ENCODE peak calls at places on chromosomes 6 and 20, in six cellular contexts. S, M, P, H, L and U are unnamed samples.

GRCh38 chr6:299050-299980 is 7.0 kb downstream of the DUSP22 start:
- DNase-seq in S (no peak), M (no peak), P (no peak), H (no peak), L (no peak), U (no peak)

GRCh38 chr6:43328528-43328927 is 19.9 kb upstream of the CRIP3 start:
- DNase-seq in S (no peak), M (peak), P (no peak), H (no peak), L (no peak), U (no peak)

GRCh38 chr6:7542878-7543394 is 1.5 kb downstream of the DSP start:
- DNase-seq in S (no peak), M (peak), P (no peak), H (peak), L (no peak), U (peak)

GRCh38 chr20:46316984-46317684 is 8.8 kb upstream of the CDH22 start:
- DNase-seq in S (no peak), M (no peak), P (no peak), H (no peak), L (no peak), U (no peak)

GRCh38 chr6:152879681-152880080 is 103.2 kb downstream of the FBXO5 start:
- DNase-seq in S (no peak), M (no peak), P (no peak), H (no peak), L (no peak), U (no peak)

GRCh38 chr20:2118783-2119182 is 17.2 kb downstream of the STK35 start:
- DNase-seq in S (no peak), M (no peak), P (no peak), H (no peak), L (no peak), U (no peak)

GRCh38 chr20:20658871-20659415 is 53.5 kb downstream of the RALGAPA2 start:
- DNase-seq in S (no peak), M (no peak), P (no peak), H (no peak), L (no peak), U (no peak)

GRCh38 chr6:87396595-87397392 is 11.0 kb upstream of the CFAP206 start:
- DNase-seq in S (peak), M (no peak), P (no peak), H (no peak), L (no peak), U (no peak)

GRCh38 chr20:32358883-32359632 is 927 bp downstream of the ASXL1 start:
- DNase-seq in S (peak), M (peak), P (peak), H (no peak), L (peak), U (peak)

GRCh38 chr6:157579467-157580031 is 198.6 kb downstream of the ZDHHC14 start:
- DNase-seq in S (no peak), M (no peak), P (no peak), H (no peak), L (no peak), U (no peak)

GRCh38 chr20:38338849-38339520 is 7.3 kb upstream of the LBP start:
- DNase-seq in S (peak), M (no peak), P (no peak), H (no peak), L (no peak), U (no peak)

GRCh38 chr20:9392892-9393857 is 121.2 kb upstream of the LAMP5 start:
- DNase-seq in S (peak), M (peak), P (no peak), H (no peak), L (no peak), U (peak)

GRCh38 chr20:39070484-39071231 is 108.5 kb downstream of the DHX35 start:
- DNase-seq in S (no peak), M (no peak), P (no peak), H (peak), L (no peak), U (no peak)

GRCh38 chr6:164424489-164424888 is 884.9 kb downstream of the C6orf118 start:
- DNase-seq in S (no peak), M (no peak), P (no peak), H (no peak), L (no peak), U (no peak)

GRCh38 chr6:85113934-85114582 is 335.8 kb upstream of the NT5E start:
- DNase-seq in S (no peak), M (no peak), P (no peak), H (no peak), L (no peak), U (no peak)

GRCh38 chr6:52284131-52284459 is 447 bp downstream of the MCM3 start:
- DNase-seq in S (peak), M (peak), P (no peak), H (no peak), L (no peak), U (peak)

GRCh38 chr20:8132632-8133587 is 844 bp downstream of the PLCB1 start:
- DNase-seq in S (peak), M (peak), P (no peak), H (no peak), L (no peak), U (no peak)

GRCh38 chr6:52255434-52255833 is 11.1 kb upstream of the IL17F start:
- DNase-seq in S (no peak), M (no peak), P (no peak), H (no peak), L (no peak), U (no peak)